ENCODE peak calls at places on chromosomes 7 and 10, in eight cellular contexts. One of them, this sample, is unnamed.

GRCh38 chr10:68526634-68527132 is 640 bp downstream of the SLC25A16 start:
- DNase-seq in neural progenitor cell: no peak
- DNase-seq in heart left ventricle: no peak
- DNase-seq in cardiac muscle cell: no peak
- DNase-seq in left lung: no peak
- DNase-seq in CD4-positive, alpha-beta memory T cell: no peak
- DNase-seq in RWPE2: no peak
- DNase-seq in brain microvascular endothelial cell: no peak
- DNase-seq in this sample: no peak

GRCh38 chr10:22486431-22486830 is 141.1 kb downstream of the SPAG6 start:
- DNase-seq in neural progenitor cell: no peak
- DNase-seq in heart left ventricle: no peak
- DNase-seq in cardiac muscle cell: no peak
- DNase-seq in left lung: no peak
- DNase-seq in CD4-positive, alpha-beta memory T cell: no peak
- DNase-seq in RWPE2: no peak
- DNase-seq in brain microvascular endothelial cell: no peak
- DNase-seq in this sample: no peak

GRCh38 chr7:1566687-1567081 is 3.1 kb downstream of the PSMG3 start:
- DNase-seq in neural progenitor cell: no peak
- DNase-seq in heart left ventricle: no peak
- DNase-seq in cardiac muscle cell: no peak
- DNase-seq in left lung: no peak
- DNase-seq in CD4-positive, alpha-beta memory T cell: no peak
- DNase-seq in RWPE2: peak; percentile 56
- DNase-seq in brain microvascular endothelial cell: no peak
- DNase-seq in this sample: no peak

GRCh38 chr7:898855-899681 is 22.7 kb downstream of the GET4 start:
- DNase-seq in neural progenitor cell: peak; percentile 31
- DNase-seq in heart left ventricle: peak; percentile 67
- DNase-seq in cardiac muscle cell: no peak
- DNase-seq in left lung: no peak
- DNase-seq in CD4-positive, alpha-beta memory T cell: peak; percentile 35
- DNase-seq in RWPE2: no peak
- DNase-seq in brain microvascular endothelial cell: no peak
- DNase-seq in this sample: no peak

GRCh38 chr7:151167197-151167911 is at the start of gene GBX1:
- DNase-seq in neural progenitor cell: peak; percentile 75
- DNase-seq in heart left ventricle: no peak
- DNase-seq in cardiac muscle cell: peak; percentile 78
- DNase-seq in left lung: no peak
- DNase-seq in CD4-positive, alpha-beta memory T cell: no peak
- DNase-seq in RWPE2: no peak
- DNase-seq in brain microvascular endothelial cell: no peak
- DNase-seq in this sample: no peak

GRCh38 chr10:102633282-102633681 is 11.0 kb upstream of the TRIM8 start:
- DNase-seq in neural progenitor cell: no peak
- DNase-seq in heart left ventricle: peak; percentile 70
- DNase-seq in cardiac muscle cell: peak; percentile 62
- DNase-seq in left lung: peak; percentile 75
- DNase-seq in CD4-positive, alpha-beta memory T cell: no peak
- DNase-seq in RWPE2: peak; percentile 34
- DNase-seq in brain microvascular endothelial cell: peak; percentile 51
- DNase-seq in this sample: no peak

GRCh38 chr10:32988604-32989003 is 30.6 kb upstream of the ITGB1 start:
- DNase-seq in neural progenitor cell: no peak
- DNase-seq in heart left ventricle: no peak
- DNase-seq in cardiac muscle cell: no peak
- DNase-seq in left lung: no peak
- DNase-seq in CD4-positive, alpha-beta memory T cell: no peak
- DNase-seq in RWPE2: no peak
- DNase-seq in brain microvascular endothelial cell: no peak
- DNase-seq in this sample: no peak

GRCh38 chr10:13698217-13698616 is 111.5 kb downstream of the PRPF18 start:
- DNase-seq in neural progenitor cell: no peak
- DNase-seq in heart left ventricle: no peak
- DNase-seq in cardiac muscle cell: no peak
- DNase-seq in left lung: no peak
- DNase-seq in CD4-positive, alpha-beta memory T cell: no peak
- DNase-seq in RWPE2: no peak
- DNase-seq in brain microvascular endothelial cell: no peak
- DNase-seq in this sample: peak; percentile 27

GRCh38 chr10:51188013-51188412 is 113.7 kb downstream of the PRKG1 start:
- DNase-seq in neural progenitor cell: no peak
- DNase-seq in heart left ventricle: no peak
- DNase-seq in cardiac muscle cell: no peak
- DNase-seq in left lung: no peak
- DNase-seq in CD4-positive, alpha-beta memory T cell: no peak
- DNase-seq in RWPE2: no peak
- DNase-seq in brain microvascular endothelial cell: no peak
- DNase-seq in this sample: no peak

GRCh38 chr10:34206602-34207268 is 608.4 kb downstream of the PARD3 start:
- DNase-seq in neural progenitor cell: no peak
- DNase-seq in heart left ventricle: no peak
- DNase-seq in cardiac muscle cell: no peak
- DNase-seq in left lung: no peak
- DNase-seq in CD4-positive, alpha-beta memory T cell: no peak
- DNase-seq in RWPE2: no peak
- DNase-seq in brain microvascular endothelial cell: no peak
- DNase-seq in this sample: no peak

GRCh38 chr10:78715435-78715834 is 353.3 kb upstream of the ZMIZ1 start:
- DNase-seq in neural progenitor cell: no peak
- DNase-seq in heart left ventricle: no peak
- DNase-seq in cardiac muscle cell: no peak
- DNase-seq in left lung: no peak
- DNase-seq in CD4-positive, alpha-beta memory T cell: no peak
- DNase-seq in RWPE2: no peak
- DNase-seq in brain microvascular endothelial cell: no peak
- DNase-seq in this sample: no peak

GRCh38 chr10:106086391-106086790 is 1078.1 kb downstream of the SORCS1 start:
- DNase-seq in neural progenitor cell: no peak
- DNase-seq in heart left ventricle: no peak
- DNase-seq in cardiac muscle cell: no peak
- DNase-seq in left lung: no peak
- DNase-seq in CD4-positive, alpha-beta memory T cell: no peak
- DNase-seq in RWPE2: no peak
- DNase-seq in brain microvascular endothelial cell: no peak
- DNase-seq in this sample: no peak

GRCh38 chr7:112509390-112509789 is 28.6 kb downstream of the LSMEM1 start:
- DNase-seq in neural progenitor cell: no peak
- DNase-seq in heart left ventricle: no peak
- DNase-seq in cardiac muscle cell: no peak
- DNase-seq in left lung: no peak
- DNase-seq in CD4-positive, alpha-beta memory T cell: no peak
- DNase-seq in RWPE2: no peak
- DNase-seq in brain microvascular endothelial cell: no peak
- DNase-seq in this sample: no peak

GRCh38 chr10:89653410-89653828 is 8.4 kb upstream of the PANK1 start:
- DNase-seq in neural progenitor cell: no peak
- DNase-seq in heart left ventricle: no peak
- DNase-seq in cardiac muscle cell: no peak
- DNase-seq in left lung: no peak
- DNase-seq in CD4-positive, alpha-beta memory T cell: no peak
- DNase-seq in RWPE2: no peak
- DNase-seq in brain microvascular endothelial cell: peak; percentile 42
- DNase-seq in this sample: no peak

GRCh38 chr10:125554753-125555152 is 128.2 kb downstream of the TEX36 start:
- DNase-seq in neural progenitor cell: no peak
- DNase-seq in heart left ventricle: no peak
- DNase-seq in cardiac muscle cell: no peak
- DNase-seq in left lung: no peak
- DNase-seq in CD4-positive, alpha-beta memory T cell: no peak
- DNase-seq in RWPE2: no peak
- DNase-seq in brain microvascular endothelial cell: no peak
- DNase-seq in this sample: no peak

GRCh38 chr7:36794689-36795088 is 70.4 kb upstream of the AOAH start:
- DNase-seq in neural progenitor cell: no peak
- DNase-seq in heart left ventricle: no peak
- DNase-seq in cardiac muscle cell: no peak
- DNase-seq in left lung: no peak
- DNase-seq in CD4-positive, alpha-beta memory T cell: no peak
- DNase-seq in RWPE2: no peak
- DNase-seq in brain microvascular endothelial cell: no peak
- DNase-seq in this sample: no peak

GRCh38 chr10:13296476-13296875 is 3.4 kb downstream of the PHYH start:
- DNase-seq in neural progenitor cell: no peak
- DNase-seq in heart left ventricle: no peak
- DNase-seq in cardiac muscle cell: no peak
- DNase-seq in left lung: no peak
- DNase-seq in CD4-positive, alpha-beta memory T cell: no peak
- DNase-seq in RWPE2: no peak
- DNase-seq in brain microvascular endothelial cell: no peak
- DNase-seq in this sample: no peak

GRCh38 chr7:142000244-142000643 is 4.6 kb downstream of the MGAM start:
- DNase-seq in neural progenitor cell: no peak
- DNase-seq in heart left ventricle: no peak
- DNase-seq in cardiac muscle cell: no peak
- DNase-seq in left lung: no peak
- DNase-seq in CD4-positive, alpha-beta memory T cell: no peak
- DNase-seq in RWPE2: no peak
- DNase-seq in brain microvascular endothelial cell: no peak
- DNase-seq in this sample: no peak

GRCh38 chr7:94562525-94562924 is 52.9 kb downstream of the CASD1 start:
- DNase-seq in neural progenitor cell: no peak
- DNase-seq in heart left ventricle: no peak
- DNase-seq in cardiac muscle cell: no peak
- DNase-seq in left lung: no peak
- DNase-seq in CD4-positive, alpha-beta memory T cell: no peak
- DNase-seq in RWPE2: no peak
- DNase-seq in brain microvascular endothelial cell: no peak
- DNase-seq in this sample: no peak

GRCh38 chr10:83545901-83546391 is 593.4 kb upstream of the GHITM start:
- DNase-seq in neural progenitor cell: peak; percentile 67
- DNase-seq in heart left ventricle: peak; percentile 63
- DNase-seq in cardiac muscle cell: peak; percentile 58
- DNase-seq in left lung: no peak
- DNase-seq in CD4-positive, alpha-beta memory T cell: no peak
- DNase-seq in RWPE2: no peak
- DNase-seq in brain microvascular endothelial cell: no peak
- DNase-seq in this sample: peak; percentile 25

GRCh38 chr10:16611037-16611436 is 89.4 kb upstream of the C1QL3 start:
- DNase-seq in neural progenitor cell: no peak
- DNase-seq in heart left ventricle: no peak
- DNase-seq in cardiac muscle cell: no peak
- DNase-seq in left lung: no peak
- DNase-seq in CD4-positive, alpha-beta memory T cell: no peak
- DNase-seq in RWPE2: no peak
- DNase-seq in brain microvascular endothelial cell: no peak
- DNase-seq in this sample: peak; percentile 37

DNA sequence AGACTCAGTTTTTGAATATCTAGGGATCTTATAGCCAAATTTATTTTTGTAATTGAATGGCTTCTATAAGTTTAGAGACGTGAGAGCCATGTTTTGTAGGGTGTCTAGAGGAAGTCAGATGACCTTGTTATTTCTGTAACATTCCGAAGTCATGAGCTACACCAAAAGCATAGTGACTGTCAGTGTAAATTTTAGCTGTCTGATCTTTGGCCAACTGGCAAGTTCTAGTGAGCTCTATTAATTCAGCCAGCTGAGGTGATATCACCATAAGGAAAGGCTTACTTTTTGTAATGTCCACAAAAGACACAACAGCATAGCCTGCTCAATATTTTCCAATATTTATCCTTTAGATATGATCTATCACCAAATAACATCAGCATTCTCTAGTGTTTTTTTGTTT is 9.9 kb upstream of the NT5C3A start:
- DNase-seq in neural progenitor cell: no peak
- DNase-seq in heart left ventricle: no peak
- DNase-seq in cardiac muscle cell: no peak
- DNase-seq in left lung: no peak
- DNase-seq in CD4-positive, alpha-beta memory T cell: no peak
- DNase-seq in RWPE2: no peak
- DNase-seq in brain microvascular endothelial cell: peak; percentile 47
- DNase-seq in this sample: no peak
- H3K4me3 ChIP-seq in neural progenitor cell: no peak overlapping the region
- H3K4me3 ChIP-seq in heart left ventricle: no peak overlapping the region
- H3K4me3 ChIP-seq in cardiac muscle cell: no peak overlapping the region
- H3K4me3 ChIP-seq in left lung: no peak overlapping the region
- H3K4me3 ChIP-seq in CD4-positive, alpha-beta memory T cell: no peak overlapping the region
- H3K4me3 ChIP-seq in RWPE2: no peak overlapping the region
- H3K4me3 ChIP-seq in brain microvascular endothelial cell: no peak overlapping the region
- H3K4me3 ChIP-seq in this sample: no peak overlapping the region

GRCh38 chr7:24828871-24829661 is 71.8 kb upstream of the GSDME start:
- DNase-seq in neural progenitor cell: no peak
- DNase-seq in heart left ventricle: no peak
- DNase-seq in cardiac muscle cell: peak; percentile 18
- DNase-seq in left lung: no peak
- DNase-seq in CD4-positive, alpha-beta memory T cell: no peak
- DNase-seq in RWPE2: no peak
- DNase-seq in brain microvascular endothelial cell: peak; percentile 76
- DNase-seq in this sample: no peak

GRCh38 chr7:24831240-24831639 is 74.0 kb upstream of the GSDME start:
- DNase-seq in neural progenitor cell: no peak
- DNase-seq in heart left ventricle: no peak
- DNase-seq in cardiac muscle cell: no peak
- DNase-seq in left lung: no peak
- DNase-seq in CD4-positive, alpha-beta memory T cell: no peak
- DNase-seq in RWPE2: no peak
- DNase-seq in brain microvascular endothelial cell: no peak
- DNase-seq in this sample: no peak

GRCh38 chr7:24829787-24830186 is 72.5 kb upstream of the GSDME start:
- DNase-seq in neural progenitor cell: no peak
- DNase-seq in heart left ventricle: no peak
- DNase-seq in cardiac muscle cell: no peak
- DNase-seq in left lung: no peak
- DNase-seq in CD4-positive, alpha-beta memory T cell: no peak
- DNase-seq in RWPE2: no peak
- DNase-seq in brain microvascular endothelial cell: peak; percentile 60
- DNase-seq in this sample: no peak

GRCh38 chr7:24827589-24827988 is 70.3 kb upstream of the GSDME start:
- DNase-seq in neural progenitor cell: no peak
- DNase-seq in heart left ventricle: no peak
- DNase-seq in cardiac muscle cell: no peak
- DNase-seq in left lung: no peak
- DNase-seq in CD4-positive, alpha-beta memory T cell: no peak
- DNase-seq in RWPE2: no peak
- DNase-seq in brain microvascular endothelial cell: peak; percentile 59
- DNase-seq in this sample: no peak

GRCh38 chr7:24830440-24831050 is 73.3 kb upstream of the GSDME start:
- DNase-seq in neural progenitor cell: no peak
- DNase-seq in heart left ventricle: no peak
- DNase-seq in cardiac muscle cell: no peak
- DNase-seq in left lung: no peak
- DNase-seq in CD4-positive, alpha-beta memory T cell: no peak
- DNase-seq in RWPE2: no peak
- DNase-seq in brain microvascular endothelial cell: no peak
- DNase-seq in this sample: no peak
- H3K4me3 ChIP-seq in neural progenitor cell: no peak overlapping the region
- H3K4me3 ChIP-seq in heart left ventricle: no peak overlapping the region
- H3K4me3 ChIP-seq in cardiac muscle cell: no peak overlapping the region
- H3K4me3 ChIP-seq in left lung: no peak overlapping the region
- H3K4me3 ChIP-seq in CD4-positive, alpha-beta memory T cell: no peak overlapping the region
- H3K4me3 ChIP-seq in RWPE2: no peak overlapping the region
- H3K4me3 ChIP-seq in brain microvascular endothelial cell: no peak overlapping the region
- H3K4me3 ChIP-seq in this sample: no peak overlapping the region

GRCh38 chr10:58998924-58999713 is 177.3 kb upstream of the PHYHIPL start:
- DNase-seq in neural progenitor cell: no peak
- DNase-seq in heart left ventricle: no peak
- DNase-seq in cardiac muscle cell: no peak
- DNase-seq in left lung: no peak
- DNase-seq in CD4-positive, alpha-beta memory T cell: no peak
- DNase-seq in RWPE2: no peak
- DNase-seq in brain microvascular endothelial cell: no peak
- DNase-seq in this sample: peak; percentile 30
- H3K4me3 ChIP-seq in neural progenitor cell: no peak overlapping the region
- H3K4me3 ChIP-seq in heart left ventricle: no peak overlapping the region
- H3K4me3 ChIP-seq in cardiac muscle cell: no peak overlapping the region
- H3K4me3 ChIP-seq in left lung: no peak overlapping the region
- H3K4me3 ChIP-seq in CD4-positive, alpha-beta memory T cell: no peak overlapping the region
- H3K4me3 ChIP-seq in RWPE2: no peak overlapping the region
- H3K4me3 ChIP-seq in brain microvascular endothelial cell: no peak overlapping the region
- H3K4me3 ChIP-seq in this sample: no peak overlapping the region

GRCh38 chr7:129168219-129168991 is 20.0 kb upstream of the SMO start:
- DNase-seq in neural progenitor cell: peak; percentile 38
- DNase-seq in heart left ventricle: no peak
- DNase-seq in cardiac muscle cell: peak; percentile 15
- DNase-seq in left lung: no peak
- DNase-seq in CD4-positive, alpha-beta memory T cell: no peak
- DNase-seq in RWPE2: no peak
- DNase-seq in brain microvascular endothelial cell: no peak
- DNase-seq in this sample: no peak
- H3K4me3 ChIP-seq in neural progenitor cell: peak overlapping the region; percentile 44
- H3K4me3 ChIP-seq in heart left ventricle: peak overlapping the region; percentile 49
- H3K4me3 ChIP-seq in cardiac muscle cell: no peak overlapping the region
- H3K4me3 ChIP-seq in left lung: no peak overlapping the region
- H3K4me3 ChIP-seq in CD4-positive, alpha-beta memory T cell: no peak overlapping the region
- H3K4me3 ChIP-seq in RWPE2: peak overlapping the region; percentile 26
- H3K4me3 ChIP-seq in brain microvascular endothelial cell: peak overlapping the region; percentile 59
- H3K4me3 ChIP-seq in this sample: peak overlapping the region; percentile 58

This sample was measured in heart right ventricle.